ENCODE peak calls at places on chromosomes 12 and 14, in five cellular contexts. O is kidney tubule cell, C is NCI-H1092 treated with DMSO at 0.1 percent for 48 hours, S is posterior cingulate gyrus, R is NCI-H774. W is an unnamed sample.

GRCh38 chr12:54232790-54233189 is 44.0 kb upstream of the SMUG1 start:
- DNase-seq in O (no peak), C (no peak), S (no peak), R (no peak), W (no peak)

GRCh38 chr14:103514596-103515421 is 7.8 kb downstream of the CKB start:
- DNase-seq in O (no peak), C (no peak), S (no peak), R (no peak), W (no peak)

GRCh38 chr14:63777024-63777423 is 49.2 kb upstream of the SGPP1 start:
- DNase-seq in O (peak; percentile 69), C (no peak), S (no peak), R (no peak), W (no peak)

GRCh38 chr14:94022532-94023411 is 3.4 kb upstream of the OTUB2 start:
- DNase-seq in O (no peak), C (no peak), S (no peak), R (no peak), W (no peak)

GRCh38 chr14:64915797-64916196 is 1.5 kb downstream of the CHURC1 start:
- DNase-seq in O (no peak), C (no peak), S (no peak), R (no peak), W (no peak)

GRCh38 chr12:6672143-6672542 is 9.2 kb upstream of the ING4 start:
- DNase-seq in O (no peak), C (no peak), S (no peak), R (no peak), W (no peak)

GRCh38 chr12:104865080-104865479 is 93.0 kb downstream of the SLC41A2 start:
- DNase-seq in O (no peak), C (no peak), S (no peak), R (no peak), W (no peak)

GRCh38 chr12:12266389-12266872 is 413 bp downstream of the LRP6 start:
- DNase-seq in O (no peak), C (no peak), S (no peak), R (no peak), W (no peak)

GRCh38 chr14:50944647-50945413 is 547 bp upstream of the PYGL start:
- DNase-seq in O (peak; percentile 65), C (peak; percentile 50), S (no peak), R (peak; percentile 27), W (peak; percentile 78)

GRCh38 chr12:76420221-76420620 is 72.0 kb upstream of the BBS10 start:
- DNase-seq in O (no peak), C (no peak), S (no peak), R (no peak), W (no peak)

GRCh38 chr12:44476683-44477082 is 399.4 kb downstream of the NELL2 start:
- DNase-seq in O (no peak), C (no peak), S (no peak), R (no peak), W (no peak)

GRCh38 chr14:104224516-104225281 is 86.3 kb downstream of the KIF26A start:
- DNase-seq in O (no peak), C (no peak), S (peak; percentile 25), R (no peak), W (no peak)

GRCh38 chr12:65653321-65653720 is 171.0 kb upstream of the HMGA2 start:
- DNase-seq in O (no peak), C (no peak), S (no peak), R (no peak), W (no peak)

GRCh38 chr14:67389261-67389660 is 22.7 kb downstream of the PLEK2 start:
- DNase-seq in O (no peak), C (no peak), S (no peak), R (no peak), W (no peak)

GRCh38 chr14:53531151-53531550 is 378.0 kb upstream of the DDHD1 start:
- DNase-seq in O (no peak), C (no peak), S (no peak), R (peak; percentile 7), W (no peak)

W was measured in coronary artery.